ENCODE peak calls at places on chromosome 2, in eight cellular contexts. One of them, this sample, is unnamed.

GRCh38 chr2:76330865-76331264 is 620.1 kb upstream of the GCFC2 start:
- DNase-seq in hepatic stellate cell: no peak
- DNase-seq in AML-193: no peak
- DNase-seq in naive thymus-derived CD8-positive, alpha-beta T cell: no peak
- DNase-seq in glomerular endothelial cell: no peak
- DNase-seq in Caco-2: no peak
- DNase-seq in EH: no peak
- DNase-seq in HCEC 1CT: no peak
- DNase-seq in this sample: no peak

GRCh38 chr2:24586955-24587354 is 95.9 kb downstream of the NCOA1 start:
- DNase-seq in hepatic stellate cell: no peak
- DNase-seq in AML-193: no peak
- DNase-seq in naive thymus-derived CD8-positive, alpha-beta T cell: no peak
- DNase-seq in Caco-2: no peak
- DNase-seq in HCEC 1CT: no peak
- DNase-seq in glomerular endothelial cell: no peak
- DNase-seq in EH: no peak
- DNase-seq in this sample: no peak

GRCh38 chr2:241064008-241064801 is 37.9 kb downstream of the MTERF4 start:
- DNase-seq in glomerular endothelial cell: no peak
- DNase-seq in HCEC 1CT: no peak
- DNase-seq in AML-193: no peak
- DNase-seq in hepatic stellate cell: no peak
- DNase-seq in EH: no peak
- DNase-seq in naive thymus-derived CD8-positive, alpha-beta T cell: peak
- DNase-seq in Caco-2: no peak
- DNase-seq in this sample: no peak

GRCh38 chr2:138028538-138028937 is 64.3 kb downstream of the HNMT start:
- DNase-seq in Caco-2: no peak
- DNase-seq in glomerular endothelial cell: no peak
- DNase-seq in hepatic stellate cell: no peak
- DNase-seq in naive thymus-derived CD8-positive, alpha-beta T cell: no peak
- DNase-seq in EH: no peak
- DNase-seq in AML-193: peak
- DNase-seq in HCEC 1CT: no peak
- DNase-seq in this sample: no peak

GRCh38 chr2:177026956-177027355 is 185.6 kb upstream of the HNRNPA3 start:
- DNase-seq in glomerular endothelial cell: no peak
- DNase-seq in HCEC 1CT: no peak
- DNase-seq in hepatic stellate cell: no peak
- DNase-seq in Caco-2: no peak
- DNase-seq in EH: no peak
- DNase-seq in naive thymus-derived CD8-positive, alpha-beta T cell: no peak
- DNase-seq in AML-193: no peak
- DNase-seq in this sample: no peak

GRCh38 chr2:160459543-160460332 is 33.9 kb downstream of the RBMS1 start:
- DNase-seq in glomerular endothelial cell: no peak
- DNase-seq in Caco-2: no peak
- DNase-seq in naive thymus-derived CD8-positive, alpha-beta T cell: no peak
- DNase-seq in HCEC 1CT: no peak
- DNase-seq in EH: no peak
- DNase-seq in hepatic stellate cell: no peak
- DNase-seq in AML-193: no peak
- DNase-seq in this sample: no peak

GRCh38 chr2:177724398-177725287 is 332.1 kb downstream of the AGPS start:
- DNase-seq in glomerular endothelial cell: peak
- DNase-seq in EH: peak
- DNase-seq in naive thymus-derived CD8-positive, alpha-beta T cell: no peak
- DNase-seq in Caco-2: peak
- DNase-seq in HCEC 1CT: peak
- DNase-seq in hepatic stellate cell: peak
- DNase-seq in AML-193: peak
- DNase-seq in this sample: peak

GRCh38 chr2:43469713-43470112 is 126.1 kb downstream of the THADA start:
- DNase-seq in hepatic stellate cell: no peak
- DNase-seq in HCEC 1CT: no peak
- DNase-seq in Caco-2: peak
- DNase-seq in naive thymus-derived CD8-positive, alpha-beta T cell: no peak
- DNase-seq in glomerular endothelial cell: no peak
- DNase-seq in EH: no peak
- DNase-seq in AML-193: no peak
- DNase-seq in this sample: no peak

GRCh38 chr2:30777662-30778505 is 29.4 kb downstream of the CAPN13 start:
- DNase-seq in hepatic stellate cell: no peak
- DNase-seq in glomerular endothelial cell: no peak
- DNase-seq in Caco-2: no peak
- DNase-seq in AML-193: no peak
- DNase-seq in naive thymus-derived CD8-positive, alpha-beta T cell: no peak
- DNase-seq in EH: no peak
- DNase-seq in HCEC 1CT: no peak
- DNase-seq in this sample: no peak

GRCh38 chr2:12930382-12930781 is 213.6 kb downstream of the TRIB2 start:
- DNase-seq in glomerular endothelial cell: no peak
- DNase-seq in Caco-2: no peak
- DNase-seq in hepatic stellate cell: no peak
- DNase-seq in AML-193: no peak
- DNase-seq in EH: peak
- DNase-seq in HCEC 1CT: no peak
- DNase-seq in naive thymus-derived CD8-positive, alpha-beta T cell: no peak
- DNase-seq in this sample: no peak

GRCh38 chr2:29459445-29460179 is 344.4 kb downstream of the CLIP4 start:
- DNase-seq in hepatic stellate cell: peak
- DNase-seq in naive thymus-derived CD8-positive, alpha-beta T cell: no peak
- DNase-seq in EH: peak
- DNase-seq in AML-193: no peak
- DNase-seq in Caco-2: no peak
- DNase-seq in glomerular endothelial cell: no peak
- DNase-seq in HCEC 1CT: peak
- DNase-seq in this sample: no peak

GRCh38 chr2:205053827-205054410 is 508.6 kb downstream of the PARD3B start:
- DNase-seq in HCEC 1CT: no peak
- DNase-seq in EH: no peak
- DNase-seq in hepatic stellate cell: no peak
- DNase-seq in Caco-2: no peak
- DNase-seq in glomerular endothelial cell: no peak
- DNase-seq in naive thymus-derived CD8-positive, alpha-beta T cell: no peak
- DNase-seq in AML-193: no peak
- DNase-seq in this sample: no peak

GRCh38 chr2:54599914-54600313 is 123.5 kb upstream of the EML6 start:
- DNase-seq in HCEC 1CT: no peak
- DNase-seq in hepatic stellate cell: no peak
- DNase-seq in EH: no peak
- DNase-seq in AML-193: no peak
- DNase-seq in naive thymus-derived CD8-positive, alpha-beta T cell: no peak
- DNase-seq in Caco-2: no peak
- DNase-seq in glomerular endothelial cell: no peak
- DNase-seq in this sample: no peak

GRCh38 chr2:105775809-105776559 is 31.3 kb downstream of the NCK2 start:
- DNase-seq in HCEC 1CT: no peak
- DNase-seq in AML-193: no peak
- DNase-seq in naive thymus-derived CD8-positive, alpha-beta T cell: peak
- DNase-seq in EH: no peak
- DNase-seq in glomerular endothelial cell: no peak
- DNase-seq in Caco-2: no peak
- DNase-seq in hepatic stellate cell: no peak
- DNase-seq in this sample: no peak

GRCh38 chr2:175207741-175208438 is 26.4 kb upstream of the ATP5MC3 start:
- DNase-seq in glomerular endothelial cell: no peak
- DNase-seq in AML-193: no peak
- DNase-seq in EH: no peak
- DNase-seq in hepatic stellate cell: no peak
- DNase-seq in Caco-2: no peak
- DNase-seq in HCEC 1CT: no peak
- DNase-seq in naive thymus-derived CD8-positive, alpha-beta T cell: no peak
- DNase-seq in this sample: no peak

GRCh38 chr2:238855891-238856580 is 8.2 kb downstream of the TWIST2 start:
- DNase-seq in glomerular endothelial cell: no peak
- DNase-seq in naive thymus-derived CD8-positive, alpha-beta T cell: no peak
- DNase-seq in Caco-2: no peak
- DNase-seq in HCEC 1CT: no peak
- DNase-seq in hepatic stellate cell: no peak
- DNase-seq in EH: peak
- DNase-seq in AML-193: no peak
- DNase-seq in this sample: no peak

GRCh38 chr2:27857417-27858172 is 32.6 kb downstream of the RBKS start:
- DNase-seq in EH: peak
- DNase-seq in hepatic stellate cell: no peak
- DNase-seq in AML-193: no peak
- DNase-seq in Caco-2: no peak
- DNase-seq in HCEC 1CT: peak
- DNase-seq in glomerular endothelial cell: peak
- DNase-seq in naive thymus-derived CD8-positive, alpha-beta T cell: no peak
- DNase-seq in this sample: no peak

GRCh38 chr2:13681936-13682335 is 950.6 kb upstream of the LRATD1 start:
- DNase-seq in glomerular endothelial cell: no peak
- DNase-seq in Caco-2: no peak
- DNase-seq in EH: no peak
- DNase-seq in AML-193: no peak
- DNase-seq in hepatic stellate cell: no peak
- DNase-seq in HCEC 1CT: no peak
- DNase-seq in naive thymus-derived CD8-positive, alpha-beta T cell: no peak
- DNase-seq in this sample: no peak

GRCh38 chr2:226426292-226426736 is 373.3 kb downstream of the IRS1 start:
- DNase-seq in hepatic stellate cell: no peak
- DNase-seq in glomerular endothelial cell: no peak
- DNase-seq in AML-193: no peak
- DNase-seq in naive thymus-derived CD8-positive, alpha-beta T cell: no peak
- DNase-seq in Caco-2: no peak
- DNase-seq in EH: peak
- DNase-seq in HCEC 1CT: peak
- DNase-seq in this sample: no peak

GRCh38 chr2:105734762-105735538 is 9.8 kb upstream of the NCK2 start:
- DNase-seq in AML-193: no peak
- DNase-seq in naive thymus-derived CD8-positive, alpha-beta T cell: no peak
- DNase-seq in EH: peak
- DNase-seq in hepatic stellate cell: peak
- DNase-seq in HCEC 1CT: peak
- DNase-seq in Caco-2: no peak
- DNase-seq in glomerular endothelial cell: no peak
- DNase-seq in this sample: no peak

GRCh38 chr2:213834331-213834730 is 550.1 kb downstream of the SPAG16 start:
- DNase-seq in EH: peak
- DNase-seq in AML-193: no peak
- DNase-seq in hepatic stellate cell: no peak
- DNase-seq in glomerular endothelial cell: no peak
- DNase-seq in HCEC 1CT: peak
- DNase-seq in Caco-2: no peak
- DNase-seq in naive thymus-derived CD8-positive, alpha-beta T cell: no peak
- DNase-seq in this sample: no peak

GRCh38 chr2:215918901-215919585 is 94.3 kb downstream of the MREG start:
- DNase-seq in EH: peak
- DNase-seq in glomerular endothelial cell: no peak
- DNase-seq in HCEC 1CT: peak
- DNase-seq in hepatic stellate cell: no peak
- DNase-seq in AML-193: no peak
- DNase-seq in naive thymus-derived CD8-positive, alpha-beta T cell: no peak
- DNase-seq in Caco-2: no peak
- DNase-seq in this sample: no peak

GRCh38 chr2:83103602-83104001 is 1355.5 kb downstream of the SUCLG1 start:
- DNase-seq in AML-193: no peak
- DNase-seq in EH: peak
- DNase-seq in naive thymus-derived CD8-positive, alpha-beta T cell: no peak
- DNase-seq in glomerular endothelial cell: peak
- DNase-seq in hepatic stellate cell: peak
- DNase-seq in Caco-2: no peak
- DNase-seq in HCEC 1CT: peak
- DNase-seq in this sample: no peak

GRCh38 chr2:107068069-107068468 is 182.1 kb upstream of the ST6GAL2 start:
- DNase-seq in EH: no peak
- DNase-seq in HCEC 1CT: no peak
- DNase-seq in glomerular endothelial cell: no peak
- DNase-seq in Caco-2: no peak
- DNase-seq in AML-193: no peak
- DNase-seq in hepatic stellate cell: no peak
- DNase-seq in naive thymus-derived CD8-positive, alpha-beta T cell: no peak
- DNase-seq in this sample: no peak

GRCh38 chr2:37869756-37870155 is 55.3 kb upstream of the RMDN2 start:
- DNase-seq in hepatic stellate cell: no peak
- DNase-seq in Caco-2: no peak
- DNase-seq in HCEC 1CT: no peak
- DNase-seq in AML-193: no peak
- DNase-seq in EH: peak
- DNase-seq in naive thymus-derived CD8-positive, alpha-beta T cell: no peak
- DNase-seq in glomerular endothelial cell: no peak
- DNase-seq in this sample: no peak

GRCh38 chr2:191488135-191488534 is 189.8 kb upstream of the NABP1 start:
- DNase-seq in hepatic stellate cell: no peak
- DNase-seq in HCEC 1CT: no peak
- DNase-seq in Caco-2: peak
- DNase-seq in glomerular endothelial cell: no peak
- DNase-seq in AML-193: no peak
- DNase-seq in EH: no peak
- DNase-seq in naive thymus-derived CD8-positive, alpha-beta T cell: no peak
- DNase-seq in this sample: no peak

GRCh38 chr2:239162141-239162821 is 238.5 kb downstream of the HDAC4 start:
- DNase-seq in Caco-2: peak
- DNase-seq in glomerular endothelial cell: no peak
- DNase-seq in AML-193: no peak
- DNase-seq in naive thymus-derived CD8-positive, alpha-beta T cell: peak
- DNase-seq in hepatic stellate cell: no peak
- DNase-seq in HCEC 1CT: no peak
- DNase-seq in EH: no peak
- DNase-seq in this sample: no peak

GRCh38 chr2:101930847-101931246 is 60.9 kb upstream of the IL1R2 start:
- DNase-seq in AML-193: no peak
- DNase-seq in Caco-2: no peak
- DNase-seq in hepatic stellate cell: no peak
- DNase-seq in EH: no peak
- DNase-seq in glomerular endothelial cell: no peak
- DNase-seq in naive thymus-derived CD8-positive, alpha-beta T cell: no peak
- DNase-seq in HCEC 1CT: no peak
- DNase-seq in this sample: no peak

GRCh38 chr2:190318931-190319556 is 582 bp downstream of the HIBCH start:
- DNase-seq in AML-193: no peak
- DNase-seq in naive thymus-derived CD8-positive, alpha-beta T cell: peak
- DNase-seq in EH: peak
- DNase-seq in HCEC 1CT: no peak
- DNase-seq in glomerular endothelial cell: no peak
- DNase-seq in Caco-2: no peak
- DNase-seq in hepatic stellate cell: no peak
- DNase-seq in this sample: no peak

GRCh38 chr2:46462936-46463335 is 16.4 kb upstream of the TMEM247 start:
- DNase-seq in HCEC 1CT: peak
- DNase-seq in naive thymus-derived CD8-positive, alpha-beta T cell: no peak
- DNase-seq in EH: peak
- DNase-seq in glomerular endothelial cell: no peak
- DNase-seq in Caco-2: no peak
- DNase-seq in AML-193: no peak
- DNase-seq in hepatic stellate cell: peak
- DNase-seq in this sample: no peak

GRCh38 chr2:9703701-9704221 is 73.0 kb upstream of the YWHAQ start:
- DNase-seq in glomerular endothelial cell: no peak
- DNase-seq in naive thymus-derived CD8-positive, alpha-beta T cell: no peak
- DNase-seq in HCEC 1CT: peak
- DNase-seq in hepatic stellate cell: peak
- DNase-seq in EH: peak
- DNase-seq in Caco-2: peak
- DNase-seq in AML-193: peak
- DNase-seq in this sample: no peak

GRCh38 chr2:60707750-60708371 is 48.2 kb upstream of the PAPOLG start:
- DNase-seq in hepatic stellate cell: peak
- DNase-seq in Caco-2: no peak
- DNase-seq in naive thymus-derived CD8-positive, alpha-beta T cell: no peak
- DNase-seq in glomerular endothelial cell: peak
- DNase-seq in HCEC 1CT: peak
- DNase-seq in EH: peak
- DNase-seq in AML-193: peak
- DNase-seq in this sample: no peak

GRCh38 chr2:121358291-121358690 is 73.3 kb upstream of the TFCP2L1 start:
- DNase-seq in AML-193: no peak
- DNase-seq in glomerular endothelial cell: no peak
- DNase-seq in Caco-2: no peak
- DNase-seq in naive thymus-derived CD8-positive, alpha-beta T cell: no peak
- DNase-seq in HCEC 1CT: no peak
- DNase-seq in EH: peak
- DNase-seq in hepatic stellate cell: no peak
- DNase-seq in this sample: no peak

GRCh38 chr2:215500466-215500865 is 64.6 kb upstream of the FN1 start:
- DNase-seq in naive thymus-derived CD8-positive, alpha-beta T cell: no peak
- DNase-seq in AML-193: no peak
- DNase-seq in hepatic stellate cell: no peak
- DNase-seq in HCEC 1CT: no peak
- DNase-seq in glomerular endothelial cell: no peak
- DNase-seq in Caco-2: no peak
- DNase-seq in EH: no peak
- DNase-seq in this sample: no peak